ENCODE peak calls at places on chromosomes 4 and X, in five cellular contexts. One of them, this sample, is unnamed.

GRCh38 chr4:47741200-47741599 is 96.7 kb downstream of the CORIN start:
- DNase-seq in cardiac muscle cell: peak; percentile 56
- DNase-seq in neural progenitor cell: no peak
- DNase-seq in ovary: no peak
- DNase-seq in left ventricle myocardium inferior: no peak
- DNase-seq in this sample: no peak

GRCh38 chrX:148501121-148502066 is 977 bp downstream of the AFF2 start:
- DNase-seq in cardiac muscle cell: no peak
- DNase-seq in neural progenitor cell: peak; percentile 55
- DNase-seq in ovary: no peak
- DNase-seq in left ventricle myocardium inferior: no peak
- DNase-seq in this sample: no peak

GRCh38 chrX:109732319-109732779 is 708 bp downstream of the ACSL4 start:
- DNase-seq in cardiac muscle cell: peak; percentile 53
- DNase-seq in neural progenitor cell: peak; percentile 25
- DNase-seq in ovary: no peak
- DNase-seq in left ventricle myocardium inferior: no peak
- DNase-seq in this sample: no peak

GRCh38 chr4:2280531-2281300 is 18.8 kb upstream of the MXD4 start:
- DNase-seq in cardiac muscle cell: no peak
- DNase-seq in neural progenitor cell: no peak
- DNase-seq in ovary: no peak
- DNase-seq in left ventricle myocardium inferior: no peak
- DNase-seq in this sample: no peak

GRCh38 chr4:128958194-128958593 is 135.1 kb downstream of the SCLT1 start:
- DNase-seq in cardiac muscle cell: peak; percentile 24
- DNase-seq in neural progenitor cell: no peak
- DNase-seq in ovary: no peak
- DNase-seq in left ventricle myocardium inferior: no peak
- DNase-seq in this sample: no peak

GRCh38 chrX:110286126-110286525 is 31.8 kb downstream of the AMMECR1 start:
- DNase-seq in cardiac muscle cell: peak; percentile 80
- DNase-seq in neural progenitor cell: no peak
- DNase-seq in ovary: peak; percentile 21
- DNase-seq in left ventricle myocardium inferior: no peak
- DNase-seq in this sample: no peak

GRCh38 chr4:127304356-127304755 is 328.4 kb upstream of the INTU start:
- DNase-seq in cardiac muscle cell: no peak
- DNase-seq in neural progenitor cell: no peak
- DNase-seq in ovary: no peak
- DNase-seq in left ventricle myocardium inferior: no peak
- DNase-seq in this sample: no peak

GRCh38 chr4:175560628-175561027 is 251.4 kb downstream of the GPM6A start:
- DNase-seq in cardiac muscle cell: no peak
- DNase-seq in neural progenitor cell: no peak
- DNase-seq in ovary: no peak
- DNase-seq in left ventricle myocardium inferior: no peak
- DNase-seq in this sample: no peak

GRCh38 chr4:12439633-12440305 is 1011.1 kb upstream of the HS3ST1 start:
- DNase-seq in cardiac muscle cell: peak; percentile 17
- DNase-seq in neural progenitor cell: no peak
- DNase-seq in ovary: no peak
- DNase-seq in left ventricle myocardium inferior: no peak
- DNase-seq in this sample: no peak

GRCh38 chr4:93747220-93747619 is 81.3 kb upstream of the ATOH1 start:
- DNase-seq in cardiac muscle cell: no peak
- DNase-seq in neural progenitor cell: no peak
- DNase-seq in ovary: no peak
- DNase-seq in left ventricle myocardium inferior: no peak
- DNase-seq in this sample: no peak

GRCh38 chrX:118212817-118213183 is 96.2 kb upstream of the KLHL13 start:
- DNase-seq in cardiac muscle cell: no peak
- DNase-seq in neural progenitor cell: no peak
- DNase-seq in ovary: no peak
- DNase-seq in left ventricle myocardium inferior: no peak
- DNase-seq in this sample: no peak

GRCh38 chrX:48509245-48509590 is 426 bp downstream of the PORCN start:
- DNase-seq in cardiac muscle cell: no peak
- DNase-seq in neural progenitor cell: peak; percentile 9
- DNase-seq in ovary: no peak
- DNase-seq in left ventricle myocardium inferior: no peak
- DNase-seq in this sample: no peak

GRCh38 chrX:29652484-29652883 is 562.9 kb upstream of the MAGEB2 start:
- DNase-seq in cardiac muscle cell: peak; percentile 69
- DNase-seq in neural progenitor cell: no peak
- DNase-seq in ovary: no peak
- DNase-seq in left ventricle myocardium inferior: no peak
- DNase-seq in this sample: no peak

GRCh38 chrX:38806054-38806389 is 4.8 kb downstream of the MID1IP1 start:
- DNase-seq in cardiac muscle cell: no peak
- DNase-seq in neural progenitor cell: no peak
- DNase-seq in ovary: no peak
- DNase-seq in left ventricle myocardium inferior: no peak
- DNase-seq in this sample: no peak

GRCh38 chr4:83617371-83618021 is 81.6 kb downstream of the GPAT3 start:
- DNase-seq in cardiac muscle cell: no peak
- DNase-seq in neural progenitor cell: no peak
- DNase-seq in ovary: no peak
- DNase-seq in left ventricle myocardium inferior: no peak
- DNase-seq in this sample: no peak

GRCh38 chr4:148004228-148004813 is 272.4 kb downstream of the ARHGAP10 start:
- DNase-seq in cardiac muscle cell: peak; percentile 47
- DNase-seq in neural progenitor cell: no peak
- DNase-seq in ovary: no peak
- DNase-seq in left ventricle myocardium inferior: peak; percentile 35
- DNase-seq in this sample: peak; percentile 47

GRCh38 chr4:3612275-3612674 is 80.1 kb upstream of the LRPAP1 start:
- DNase-seq in cardiac muscle cell: no peak
- DNase-seq in neural progenitor cell: no peak
- DNase-seq in ovary: no peak
- DNase-seq in left ventricle myocardium inferior: no peak
- DNase-seq in this sample: no peak

GRCh38 chrX:2549874-2550273 is 49.1 kb upstream of the DHRSX start:
- DNase-seq in cardiac muscle cell: no peak
- DNase-seq in neural progenitor cell: no peak
- DNase-seq in ovary: no peak
- DNase-seq in left ventricle myocardium inferior: no peak
- DNase-seq in this sample: no peak

GRCh38 chr4:26822546-26822945 is 38.1 kb upstream of the STIM2 start:
- DNase-seq in cardiac muscle cell: no peak
- DNase-seq in neural progenitor cell: no peak
- DNase-seq in ovary: no peak
- DNase-seq in left ventricle myocardium inferior: no peak
- DNase-seq in this sample: no peak

GRCh38 chr4:184471872-184472539 is 2.3 kb downstream of the IRF2 start:
- DNase-seq in cardiac muscle cell: peak; percentile 21
- DNase-seq in neural progenitor cell: peak; percentile 30
- DNase-seq in ovary: no peak
- DNase-seq in left ventricle myocardium inferior: no peak
- DNase-seq in this sample: no peak

GRCh38 chr4:184473515-184474260 is 662 bp downstream of the IRF2 start:
- DNase-seq in cardiac muscle cell: peak; percentile 47
- DNase-seq in neural progenitor cell: peak; percentile 75
- DNase-seq in ovary: peak; percentile 36
- DNase-seq in left ventricle myocardium inferior: peak; percentile 42
- DNase-seq in this sample: peak; percentile 49

GRCh38 chr4:184473265-184473514 is 1.2 kb downstream of the IRF2 start:
- DNase-seq in cardiac muscle cell: no peak
- DNase-seq in neural progenitor cell: no peak
- DNase-seq in ovary: no peak
- DNase-seq in left ventricle myocardium inferior: no peak
- DNase-seq in this sample: no peak

GRCh38 chr4:184472540-184473264 is 1.6 kb downstream of the IRF2 start:
- DNase-seq in cardiac muscle cell: peak; percentile 76
- DNase-seq in neural progenitor cell: peak; percentile 86
- DNase-seq in ovary: peak; percentile 66
- DNase-seq in left ventricle myocardium inferior: peak; percentile 84
- DNase-seq in this sample: peak; percentile 87

GRCh38 chr4:184470785-184471110 is 3.6 kb downstream of the IRF2 start:
- DNase-seq in cardiac muscle cell: no peak
- DNase-seq in neural progenitor cell: no peak
- DNase-seq in ovary: no peak
- DNase-seq in left ventricle myocardium inferior: no peak
- DNase-seq in this sample: no peak
- H3K4me1 ChIP-seq in cardiac muscle cell: peaks cover 19% of the 10 kb centered on the region
- H3K4me1 ChIP-seq in neural progenitor cell: peaks cover 8% of the 10 kb centered on the region
- H3K4me1 ChIP-seq in ovary: peaks cover 10% of the 10 kb centered on the region
- H3K4me1 ChIP-seq in left ventricle myocardium inferior: peaks cover 90% of the 10 kb centered on the region
- H3K4me1 ChIP-seq in this sample: peaks cover 65% of the 10 kb centered on the region

DNA sequence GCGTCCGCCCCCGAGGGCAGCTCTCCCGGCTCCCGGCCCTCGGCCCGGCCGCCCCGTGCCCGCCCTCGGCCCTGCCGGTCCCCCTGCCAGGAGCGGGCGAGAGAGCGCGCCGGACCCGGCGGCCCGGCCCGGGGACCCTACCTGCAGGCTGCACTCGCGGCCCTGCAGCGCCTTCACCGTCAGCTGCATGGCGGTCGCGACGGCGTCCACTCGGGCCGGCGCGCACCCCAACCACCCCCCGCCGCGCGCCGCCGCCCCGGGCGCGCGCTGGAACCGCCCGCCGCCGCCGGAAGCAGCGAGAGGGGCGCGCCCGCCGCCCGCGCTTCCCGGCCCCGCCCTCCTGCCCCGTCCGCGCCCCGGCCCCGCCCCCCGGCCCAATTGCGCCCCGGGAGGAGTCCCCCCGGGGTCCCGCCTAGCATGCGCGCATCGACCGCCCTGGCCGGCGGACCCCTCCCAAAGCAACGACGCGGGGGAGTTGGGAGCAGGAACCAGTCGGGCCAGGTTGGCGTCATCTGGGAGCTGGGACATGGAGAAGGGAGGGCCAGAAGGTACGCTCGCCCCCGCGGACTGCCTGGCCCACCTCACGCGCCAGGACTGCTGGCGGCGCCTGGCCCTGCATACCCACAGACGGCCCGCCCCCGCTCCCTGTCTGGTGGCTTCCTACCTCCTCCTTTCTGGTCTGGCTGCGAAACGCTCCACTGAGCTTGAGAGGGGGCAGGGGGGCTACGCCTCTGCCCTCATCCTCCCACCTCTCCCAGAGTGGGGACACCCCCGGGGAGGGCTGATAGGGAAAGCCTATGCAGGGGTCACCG is at the start of gene UBL4A:
- DNase-seq in cardiac muscle cell: peak; percentile 75
- DNase-seq in neural progenitor cell: peak; percentile 61
- DNase-seq in ovary: peak; percentile 73
- DNase-seq in left ventricle myocardium inferior: peak; percentile 64
- DNase-seq in this sample: peak; percentile 65
- H3K9me3 ChIP-seq in cardiac muscle cell: no peaks in the 10 kb centered on the region
- H3K9me3 ChIP-seq in neural progenitor cell: no peaks in the 10 kb centered on the region
- H3K9me3 ChIP-seq in ovary: no peaks in the 10 kb centered on the region
- H3K9me3 ChIP-seq in left ventricle myocardium inferior: no peaks in the 10 kb centered on the region
- H3K9me3 ChIP-seq in this sample: no peaks in the 10 kb centered on the region

GRCh38 chr4:73448448-73449203 is 12.6 kb downstream of the AFP start:
- DNase-seq in cardiac muscle cell: no peak
- DNase-seq in neural progenitor cell: no peak
- DNase-seq in ovary: no peak
- DNase-seq in left ventricle myocardium inferior: no peak
- DNase-seq in this sample: no peak
- H3K4me1 ChIP-seq in cardiac muscle cell: peaks cover 6% of the 10 kb centered on the region
- H3K4me1 ChIP-seq in neural progenitor cell: peaks cover 18% of the 10 kb centered on the region
- H3K4me1 ChIP-seq in ovary: peaks cover 8% of the 10 kb centered on the region
- H3K4me1 ChIP-seq in left ventricle myocardium inferior: no peaks in the 10 kb centered on the region
- H3K4me1 ChIP-seq in this sample: no peaks in the 10 kb centered on the region

GRCh38 chr4:33924239-33924638 is 2320.1 kb downstream of the ARAP2 start:
- DNase-seq in cardiac muscle cell: peak; percentile 50
- DNase-seq in neural progenitor cell: peak; percentile 8
- DNase-seq in ovary: no peak
- DNase-seq in left ventricle myocardium inferior: no peak
- DNase-seq in this sample: no peak

GRCh38 chr4:33924801-33925200 is 2319.5 kb downstream of the ARAP2 start:
- DNase-seq in cardiac muscle cell: no peak
- DNase-seq in neural progenitor cell: no peak
- DNase-seq in ovary: no peak
- DNase-seq in left ventricle myocardium inferior: no peak
- DNase-seq in this sample: no peak

DNA sequence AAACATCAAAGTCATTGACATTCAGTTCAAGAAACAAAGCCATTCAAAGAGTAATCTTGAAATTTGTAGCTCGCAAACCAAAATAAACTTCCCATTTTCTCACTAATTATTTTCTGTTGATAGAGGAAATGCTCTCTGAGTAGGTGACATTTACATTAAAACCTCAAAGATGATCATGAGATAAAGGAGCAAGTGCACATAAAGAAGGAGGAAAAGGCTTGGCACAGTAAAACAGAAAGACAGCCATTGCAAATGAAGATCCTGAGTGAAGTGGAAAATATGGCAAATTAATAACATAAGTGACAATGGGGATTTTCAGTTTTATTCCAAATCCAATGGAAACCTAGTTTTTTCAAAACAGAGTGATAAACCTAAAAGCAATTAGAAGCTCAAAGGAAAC is 2320.8 kb downstream of the ARAP2 start:
- DNase-seq in cardiac muscle cell: no peak
- DNase-seq in neural progenitor cell: no peak
- DNase-seq in ovary: no peak
- DNase-seq in left ventricle myocardium inferior: no peak
- DNase-seq in this sample: no peak
- H3K9me3 ChIP-seq in cardiac muscle cell: no peaks in the 10 kb centered on the region
- H3K9me3 ChIP-seq in neural progenitor cell: no peaks in the 10 kb centered on the region
- H3K9me3 ChIP-seq in ovary: no peaks in the 10 kb centered on the region
- H3K9me3 ChIP-seq in left ventricle myocardium inferior: peaks cover 23% of the 10 kb centered on the region
- H3K9me3 ChIP-seq in this sample: no peaks in the 10 kb centered on the region

GRCh38 chrX:119643696-119644095 is 37.5 kb upstream of the NKRF start:
- DNase-seq in cardiac muscle cell: no peak
- DNase-seq in neural progenitor cell: no peak
- DNase-seq in ovary: no peak
- DNase-seq in left ventricle myocardium inferior: no peak
- DNase-seq in this sample: no peak

GRCh38 chrX:119646515-119646914 is 40.3 kb upstream of the NKRF start:
- DNase-seq in cardiac muscle cell: no peak
- DNase-seq in neural progenitor cell: no peak
- DNase-seq in ovary: no peak
- DNase-seq in left ventricle myocardium inferior: no peak
- DNase-seq in this sample: no peak

GRCh38 chrX:119647552-119648420 is 41.6 kb upstream of the NKRF start:
- DNase-seq in cardiac muscle cell: no peak
- DNase-seq in neural progenitor cell: no peak
- DNase-seq in ovary: no peak
- DNase-seq in left ventricle myocardium inferior: no peak
- DNase-seq in this sample: no peak

GRCh38 chrX:119648421-119648775 is 42.2 kb upstream of the NKRF start:
- DNase-seq in cardiac muscle cell: no peak
- DNase-seq in neural progenitor cell: no peak
- DNase-seq in ovary: no peak
- DNase-seq in left ventricle myocardium inferior: no peak
- DNase-seq in this sample: no peak

DNA sequence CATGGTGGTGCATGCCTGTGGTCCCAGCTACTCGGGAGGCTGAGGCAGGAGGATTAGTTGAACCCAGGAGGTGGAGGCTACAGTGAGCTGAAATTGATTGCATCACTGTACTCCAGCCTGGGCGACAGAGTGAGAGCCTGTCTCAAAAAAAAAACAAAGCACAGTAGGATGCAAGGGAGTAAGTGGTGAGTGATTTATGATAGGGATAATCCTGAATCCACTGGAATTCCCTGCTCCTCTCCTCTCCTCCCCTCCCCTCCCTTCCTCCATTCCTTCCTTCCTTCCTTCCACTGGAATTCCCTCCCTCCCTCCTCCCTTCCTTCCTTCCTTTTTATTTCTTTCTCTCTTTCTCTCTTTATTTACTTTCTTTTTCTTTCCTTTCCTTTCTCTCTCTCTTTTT is 40.9 kb upstream of the NKRF start:
- DNase-seq in cardiac muscle cell: no peak
- DNase-seq in neural progenitor cell: no peak
- DNase-seq in ovary: no peak
- DNase-seq in left ventricle myocardium inferior: no peak
- DNase-seq in this sample: no peak
- H3K4me1 ChIP-seq in cardiac muscle cell: no peaks in the 10 kb centered on the region
- H3K4me1 ChIP-seq in neural progenitor cell: no peaks in the 10 kb centered on the region
- H3K4me1 ChIP-seq in ovary: no peaks in the 10 kb centered on the region
- H3K4me1 ChIP-seq in left ventricle myocardium inferior: no peaks in the 10 kb centered on the region
- H3K4me1 ChIP-seq in this sample: no peaks in the 10 kb centered on the region

This sample was measured in heart right ventricle.